ENCODE peak calls at places on chromosomes 3 and 15, in ten cellular contexts. C, F, P, O, A, K, H, W, Y and V are unnamed samples.

GRCh38 chr3:141102372-141102771 is 51.2 kb downstream of the SPSB4 start:
- DNase-seq in C (no peak), F (no peak), P (no peak), O (no peak), A (no peak), K (no peak), H (no peak), W (no peak), Y (no peak), V (no peak)

GRCh38 chr3:58350627-58351013 is 17.9 kb downstream of the PXK start:
- DNase-seq in C (peak; percentile 30), F (no peak), P (no peak), O (no peak), A (no peak), K (no peak), H (no peak), W (peak; percentile 51), Y (no peak), V (no peak)

GRCh38 chr15:56798639-56799038 is 65.3 kb upstream of the ZNF280D start:
- DNase-seq in C (no peak), F (no peak), P (no peak), O (peak; percentile 20), A (no peak), K (no peak), H (no peak), W (no peak), Y (no peak), V (no peak)

GRCh38 chr3:142500211-142500610 is 52.4 kb upstream of the XRN1 start:
- DNase-seq in C (no peak), F (no peak), P (no peak), O (no peak), A (no peak), K (no peak), H (no peak), W (peak; percentile 22), Y (no peak), V (no peak)

GRCh38 chr3:152320201-152320617 is 51.5 kb downstream of the MBNL1 start:
- DNase-seq in C (peak; percentile 53), F (no peak), P (peak; percentile 75), O (no peak), A (no peak), K (peak; percentile 61), H (no peak), W (no peak), Y (no peak), V (no peak)

GRCh38 chr3:54792584-54792983 is 135.3 kb downstream of the LRTM1 start:
- DNase-seq in C (no peak), F (no peak), P (no peak), O (no peak), A (no peak), K (no peak), H (no peak), W (no peak), Y (no peak), V (no peak)

GRCh38 chr15:91311986-91312385 is 211.9 kb downstream of the SV2B start:
- DNase-seq in C (no peak), F (peak; percentile 18), P (no peak), O (no peak), A (no peak), K (no peak), H (no peak), W (no peak), Y (no peak), V (no peak)

GRCh38 chr3:122782804-122783203 is 10.8 kb downstream of the HSPBAP1 start:
- DNase-seq in C (no peak), F (no peak), P (no peak), O (no peak), A (no peak), K (no peak), H (no peak), W (no peak), Y (no peak), V (no peak)

GRCh38 chr3:175573226-175573625 is 714.1 kb downstream of the NAALADL2 start:
- DNase-seq in C (no peak), F (no peak), P (no peak), O (no peak), A (no peak), K (no peak), H (no peak), W (no peak), Y (no peak), V (no peak)

GRCh38 chr15:77311618-77312398 is 108.1 kb downstream of the PEAK1 start:
- DNase-seq in C (no peak), F (no peak), P (no peak), O (no peak), A (no peak), K (no peak), H (no peak), W (no peak), Y (no peak), V (no peak)

GRCh38 chr15:67807141-67807540 is 18.2 kb upstream of the SKOR1 start:
- DNase-seq in C (no peak), F (no peak), P (no peak), O (no peak), A (no peak), K (no peak), H (no peak), W (no peak), Y (peak; percentile 65), V (no peak)

GRCh38 chr3:64266065-64266874 is 41.0 kb upstream of the PRICKLE2 start:
- DNase-seq in C (peak; percentile 81), F (no peak), P (no peak), O (no peak), A (no peak), K (no peak), H (no peak), W (peak; percentile 97), Y (no peak), V (no peak)

GRCh38 chr15:60390931-60391501 is 6.8 kb downstream of the ANXA2 start:
- DNase-seq in C (peak; percentile 81), F (no peak), P (peak; percentile 90), O (peak; percentile 56), A (peak; percentile 88), K (no peak), H (no peak), W (peak; percentile 85), Y (no peak), V (peak; percentile 79)

GRCh38 chr3:88019024-88019423 is 39.8 kb downstream of the CGGBP1 start:
- DNase-seq in C (no peak), F (no peak), P (no peak), O (no peak), A (no peak), K (no peak), H (no peak), W (no peak), Y (no peak), V (no peak)

GRCh38 chr3:189148090-189148507 is 23.7 kb upstream of the TPRG1 start:
- DNase-seq in C (peak; percentile 54), F (peak; percentile 57), P (peak; percentile 75), O (peak; percentile 33), A (peak; percentile 67), K (peak; percentile 52), H (peak; percentile 57), W (peak; percentile 82), Y (no peak), V (peak; percentile 75)

GRCh38 chr15:94135748-94136147 is 95.6 kb upstream of the MCTP2 start:
- DNase-seq in C (no peak), F (no peak), P (peak; percentile 60), O (no peak), A (peak; percentile 46), K (no peak), H (no peak), W (no peak), Y (no peak), V (no peak)

GRCh38 chr3:56869157-56869889 is 67.6 kb upstream of the ARHGEF3 start:
- DNase-seq in C (no peak), F (no peak), P (no peak), O (no peak), A (no peak), K (no peak), H (no peak), W (peak; percentile 10), Y (no peak), V (no peak)

DNA sequence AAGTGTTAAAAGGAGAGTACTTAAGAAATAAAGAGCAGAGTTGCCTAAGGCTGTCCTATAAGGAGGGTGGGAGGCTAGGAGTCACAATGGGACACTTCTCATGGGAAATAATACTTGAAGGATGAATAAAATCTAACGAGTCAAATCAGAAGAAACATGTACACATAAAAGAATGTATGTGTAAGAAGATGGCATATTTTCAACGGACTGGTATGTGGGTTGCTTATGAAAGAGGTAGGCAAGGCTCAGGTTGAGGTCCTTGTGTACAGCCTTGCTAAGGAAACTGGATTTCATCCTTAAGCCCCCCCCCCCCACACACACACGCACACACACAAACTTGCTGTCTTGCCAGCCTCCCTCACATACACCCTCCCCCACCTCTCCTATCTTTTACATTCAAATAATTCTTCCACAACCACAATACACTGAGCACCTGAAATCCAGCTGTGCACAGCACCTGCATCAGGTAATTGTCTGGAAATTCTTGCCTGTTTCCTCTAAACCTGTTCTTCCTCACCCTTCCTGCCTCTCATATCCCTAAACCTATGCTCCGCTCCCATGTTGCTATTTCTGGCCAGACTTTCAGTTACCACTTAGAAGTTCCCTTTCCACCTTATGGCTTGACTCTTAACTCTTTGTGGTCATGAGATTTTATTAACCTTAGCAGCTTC is 79.2 kb downstream of the FMN1 start:
- DNase-seq in C (no peak), F (no peak), P (no peak), O (no peak), A (no peak), K (no peak), H (no peak), W (peak; percentile 55), Y (no peak), V (no peak)
- H3K27ac ChIP-seq in C (peak overlapping the region; percentile 97), F (no peak overlapping the region), P (no peak overlapping the region), O (no peak overlapping the region), A (no peak overlapping the region), K (peak overlapping the region; percentile 99), H (no peak overlapping the region), W (peak overlapping the region; percentile 82), Y (no peak overlapping the region), V (no peak overlapping the region)

GRCh38 chr3:196406806-196407470 is 25.3 kb downstream of the UBXN7 start:
- DNase-seq in C (peak; percentile 68), F (no peak), P (peak; percentile 63), O (no peak), A (no peak), K (peak; percentile 42), H (peak; percentile 30), W (peak; percentile 36), Y (no peak), V (no peak)
- H3K4me3 ChIP-seq in C (no peak overlapping the region), F (no peak overlapping the region), P (no peak overlapping the region), O (no peak overlapping the region), A (no peak overlapping the region), K (no peak overlapping the region), H (no peak overlapping the region), W (no peak overlapping the region), Y (no peak overlapping the region), V (no peak overlapping the region)

GRCh38 chr3:192092388-192093005 is 631.5 kb downstream of the PYDC2 start:
- DNase-seq in C (no peak), F (no peak), P (no peak), O (no peak), A (no peak), K (no peak), H (no peak), W (no peak), Y (no peak), V (no peak)
- H3K27ac ChIP-seq in C (no peak overlapping the region), F (no peak overlapping the region), P (no peak overlapping the region), O (no peak overlapping the region), A (no peak overlapping the region), K (no peak overlapping the region), H (no peak overlapping the region), W (no peak overlapping the region), Y (no peak overlapping the region), V (no peak overlapping the region)

DNA sequence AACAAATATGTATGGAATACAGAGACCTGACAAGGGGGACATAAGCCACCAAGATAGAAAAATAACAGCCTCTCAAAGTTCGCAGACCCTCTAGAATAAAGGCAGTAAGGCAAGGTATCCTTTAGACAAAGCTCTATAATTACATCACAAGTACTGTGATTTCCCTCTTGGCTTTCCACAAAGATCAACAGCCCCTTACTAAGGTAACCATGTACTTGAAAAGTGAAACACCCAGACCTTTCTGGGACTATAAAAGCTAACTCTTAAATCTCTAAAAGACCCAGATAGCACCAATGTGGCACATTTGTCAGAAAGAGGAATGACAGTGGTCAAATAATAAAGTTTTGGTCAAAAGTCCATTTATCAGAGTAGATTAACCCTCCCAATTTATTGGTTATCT is 51.9 kb downstream of the TBL1XR1 start:
- DNase-seq in C (no peak), F (no peak), P (no peak), O (no peak), A (no peak), K (no peak), H (no peak), W (no peak), Y (no peak), V (no peak)
- H3K4me3 ChIP-seq in C (no peak overlapping the region), F (no peak overlapping the region), P (no peak overlapping the region), O (no peak overlapping the region), A (no peak overlapping the region), K (no peak overlapping the region), H (no peak overlapping the region), W (no peak overlapping the region), Y (no peak overlapping the region), V (no peak overlapping the region)